ENCODE peak calls at places on chromosomes 11 and 22, in ten cellular contexts. N is psoas muscle; Z is GM23248; D is breast epithelium; U is H7; R is HCT116; I is stomach; W is uterus; T is CD8-positive, alpha-beta T cell; F is ovary. K is an unnamed sample.

GRCh38 chr11:64542172-64543125 is 48.6 kb upstream of the SLC22A12 start:
- DNase-seq in N (peak; percentile 6), Z (no peak), D (peak; percentile 82), U (peak; percentile 48), R (no peak), I (no peak), W (no peak), T (no peak), F (no peak), K (no peak)

GRCh38 chr11:38687008-38687407 is 2089.0 kb upstream of the RAG2 start:
- DNase-seq in N (no peak), Z (no peak), D (no peak), U (no peak), R (no peak), I (no peak), W (no peak), T (no peak), F (no peak), K (no peak)

GRCh38 chr22:39832627-39833074 is 60.9 kb downstream of the ENTHD1 start:
- DNase-seq in N (no peak), Z (no peak), D (no peak), U (no peak), R (no peak), I (no peak), W (no peak), T (no peak), F (no peak), K (no peak)

GRCh38 chr11:127345819-127346459 is 345.4 kb upstream of the KIRREL3 start:
- DNase-seq in N (no peak), Z (peak; percentile 70), D (no peak), U (peak; percentile 32), R (no peak), I (no peak), W (no peak), T (no peak), F (no peak), K (peak; percentile 44)

GRCh38 chr11:59173080-59173963 is 1.4 kb downstream of the DTX4 start:
- DNase-seq in N (no peak), Z (peak; percentile 49), D (peak; percentile 33), U (peak; percentile 73), R (no peak), I (peak; percentile 35), W (peak; percentile 38), T (no peak), F (peak; percentile 42), K (peak; percentile 52)

GRCh38 chr22:29693671-29694070 is 26.1 kb upstream of the CABP7 start:
- DNase-seq in N (no peak), Z (peak; percentile 16), D (no peak), U (no peak), R (no peak), I (no peak), W (no peak), T (no peak), F (peak; percentile 51), K (no peak)

GRCh38 chr22:19704355-19705015 is 9.8 kb upstream of the SEPTIN5 start:
- DNase-seq in N (no peak), Z (no peak), D (no peak), U (peak; percentile 47), R (no peak), I (no peak), W (no peak), T (no peak), F (no peak), K (no peak)

GRCh38 chr22:48824673-48825651 is 1002.7 kb downstream of the BRD1 start:
- DNase-seq in N (no peak), Z (no peak), D (no peak), U (peak; percentile 42), R (no peak), I (no peak), W (no peak), T (no peak), F (no peak), K (no peak)

GRCh38 chr11:46119352-46120216 is 1.7 kb downstream of the PHF21A start:
- DNase-seq in N (peak; percentile 48), Z (peak; percentile 75), D (peak; percentile 55), U (peak; percentile 72), R (no peak), I (peak; percentile 39), W (peak; percentile 60), T (peak; percentile 41), F (peak; percentile 69), K (peak; percentile 56)

GRCh38 chr22:41899992-41900651 is 14.8 kb downstream of the SHISA8 start:
- DNase-seq in N (no peak), Z (no peak), D (no peak), U (no peak), R (no peak), I (no peak), W (no peak), T (no peak), F (no peak), K (no peak)

GRCh38 chr11:1232328-1233321 is 9.8 kb downstream of the MUC5B start:
- DNase-seq in N (peak; percentile 7), Z (no peak), D (no peak), U (peak; percentile 66), R (no peak), I (no peak), W (no peak), T (no peak), F (no peak), K (no peak)

GRCh38 chr22:46090631-46091201 is 59.6 kb upstream of the PPARA start:
- DNase-seq in N (peak; percentile 37), Z (peak; percentile 95), D (no peak), U (no peak), R (no peak), I (no peak), W (peak; percentile 60), T (no peak), F (no peak), K (no peak)

GRCh38 chr11:80280737-80281136 is 839.9 kb upstream of the TENM4 start:
- DNase-seq in N (no peak), Z (no peak), D (peak; percentile 20), U (no peak), R (no peak), I (no peak), W (no peak), T (no peak), F (no peak), K (no peak)

GRCh38 chr11:116062526-116063171 is 558.4 kb upstream of the CADM1 start:
- DNase-seq in N (no peak), Z (no peak), D (peak; percentile 18), U (no peak), R (no peak), I (no peak), W (no peak), T (no peak), F (no peak), K (peak; percentile 3)

DNA sequence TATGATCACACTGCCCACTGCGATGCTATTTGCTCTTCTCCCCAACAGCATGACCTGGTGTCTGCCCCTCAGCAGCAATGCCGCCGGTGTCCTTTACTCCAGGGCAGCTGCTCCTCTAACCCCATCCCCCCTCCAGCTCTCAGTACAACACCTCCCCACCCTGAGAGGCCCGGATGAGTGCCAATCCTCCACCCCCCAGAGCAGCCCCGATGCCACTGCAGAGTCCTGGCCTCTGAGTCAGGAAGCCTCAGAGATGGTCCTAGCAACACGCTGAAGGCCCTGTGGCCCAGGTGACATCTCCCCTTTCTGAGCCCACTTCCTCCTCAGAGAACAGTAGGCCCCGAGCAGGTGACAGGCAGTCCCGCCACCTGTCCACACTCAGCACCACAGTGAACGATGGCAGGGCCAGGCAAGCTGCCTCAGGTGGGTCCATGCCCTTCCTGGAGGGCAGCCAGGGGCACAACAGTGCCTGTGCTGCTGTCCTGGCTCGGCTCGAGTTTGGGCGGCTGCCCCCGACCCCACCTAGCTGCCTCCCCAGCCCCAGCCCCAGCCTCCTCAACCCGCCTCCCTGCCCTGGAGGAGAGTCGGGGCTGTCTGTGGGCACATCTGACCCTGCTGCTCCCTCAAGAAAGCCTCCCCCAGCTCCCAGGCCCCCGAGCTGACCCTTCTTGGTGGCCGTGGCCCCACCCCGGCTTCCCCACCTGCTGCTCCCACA is 3.9 kb upstream of the NDUFS8 start:
- DNase-seq in N (no peak), Z (no peak), D (no peak), U (no peak), R (no peak), I (no peak), W (no peak), T (no peak), F (no peak), K (no peak)
- H3K36me3 ChIP-seq in N (peaks cover 9% of the 10 kb centered on the region), Z (no peaks in the 10 kb centered on the region), D (no peaks in the 10 kb centered on the region), U (peaks cover 4% of the 10 kb centered on the region), R (no peaks in the 10 kb centered on the region), I (peaks cover 56% of the 10 kb centered on the region), W (no peaks in the 10 kb centered on the region), T (no peaks in the 10 kb centered on the region), F (no peaks in the 10 kb centered on the region), K (no peaks in the 10 kb centered on the region)

GRCh38 chr11:94423467-94423866 is 22.2 kb upstream of the GPR83 start:
- DNase-seq in N (no peak), Z (no peak), D (no peak), U (no peak), R (no peak), I (no peak), W (no peak), T (no peak), F (no peak), K (no peak)
- H3K36me3 ChIP-seq in N (peaks cover 26% of the 10 kb centered on the region), Z (no peaks in the 10 kb centered on the region), D (peaks cover 5% of the 10 kb centered on the region), U (no peaks in the 10 kb centered on the region), R (peaks cover 7% of the 10 kb centered on the region), I (peaks cover 82% of the 10 kb centered on the region), W (no peaks in the 10 kb centered on the region), T (no peaks in the 10 kb centered on the region), F (no peaks in the 10 kb centered on the region), K (peaks cover 10% of the 10 kb centered on the region)

GRCh38 chr11:70430122-70430521 is 31.8 kb downstream of the CTTN start:
- DNase-seq in N (no peak), Z (no peak), D (no peak), U (no peak), R (no peak), I (no peak), W (no peak), T (no peak), F (no peak), K (no peak)
- H3K36me3 ChIP-seq in N (peaks cover 100% of the 10 kb centered on the region), Z (peaks cover 26% of the 10 kb centered on the region), D (peaks cover 5% of the 10 kb centered on the region), U (peaks cover 56% of the 10 kb centered on the region), R (peaks cover 51% of the 10 kb centered on the region), I (peaks cover 96% of the 10 kb centered on the region), W (no peaks in the 10 kb centered on the region), T (no peaks in the 10 kb centered on the region), F (no peaks in the 10 kb centered on the region), K (peaks cover 14% of the 10 kb centered on the region)

GRCh38 chr11:34161361-34161760 is 55.9 kb downstream of the NAT10 start:
- DNase-seq in N (no peak), Z (no peak), D (no peak), U (no peak), R (no peak), I (no peak), W (no peak), T (no peak), F (no peak), K (no peak)

GRCh38 chr11:34160791-34161190 is 55.4 kb downstream of the NAT10 start:
- DNase-seq in N (no peak), Z (no peak), D (no peak), U (no peak), R (no peak), I (no peak), W (no peak), T (no peak), F (no peak), K (no peak)

GRCh38 chr11:34160049-34160721 is 54.8 kb downstream of the NAT10 start:
- DNase-seq in N (no peak), Z (no peak), D (no peak), U (peak; percentile 46), R (no peak), I (no peak), W (no peak), T (no peak), F (peak; percentile 33), K (no peak)

GRCh38 chr11:34157163-34157562 is 51.7 kb downstream of the NAT10 start:
- DNase-seq in N (no peak), Z (no peak), D (no peak), U (no peak), R (no peak), I (no peak), W (no peak), T (no peak), F (no peak), K (no peak)

GRCh38 chr11:34158661-34159060 is 53.2 kb downstream of the NAT10 start:
- DNase-seq in N (no peak), Z (no peak), D (no peak), U (no peak), R (no peak), I (no peak), W (no peak), T (no peak), F (no peak), K (no peak)
- H3K36me3 ChIP-seq in N (peaks cover 68% of the 10 kb centered on the region), Z (no peaks in the 10 kb centered on the region), D (no peaks in the 10 kb centered on the region), U (peaks cover 1% of the 10 kb centered on the region), R (no peaks in the 10 kb centered on the region), I (peaks cover 37% of the 10 kb centered on the region), W (no peaks in the 10 kb centered on the region), T (no peaks in the 10 kb centered on the region), F (no peaks in the 10 kb centered on the region), K (no peaks in the 10 kb centered on the region)